ENCODE peak calls at places on chromosome 10, in seven cellular contexts. G is dermis microvascular lymphatic vessel endothelial cell; Y is heart right ventricle; Q is GM23338; P is activated T-helper 1 cell treated with Interleukin-2 at 50 U/mL for 16 hours; K is AG04450; H is stimulated activated CD8-positive, alpha-beta memory T cell treated with anti-CD3 and anti-CD28 coated beads, Interleukin-15, amount 100 ng/mL, for 4 hours. C is an unnamed sample.
A peak's percentile ranks its signal among the peaks of the same experiment; 100 is the strongest.

GRCh38 chr10:122492955-122493597 is 31.7 kb downstream of the HTRA1 start:
- DNase-seq in G (no peak), Y (peak; percentile 31), Q (no peak), P (no peak), K (no peak), H (no peak), C (no peak)

GRCh38 chr10:128576916-128577670 is 450.9 kb upstream of the MKI67 start:
- DNase-seq in G (no peak), Y (no peak), Q (peak; percentile 46), P (no peak), K (no peak), H (no peak), C (no peak)

GRCh38 chr10:26090762-26091161 is 125.8 kb upstream of the GAD2 start:
- DNase-seq in G (no peak), Y (no peak), Q (peak; percentile 9), P (no peak), K (no peak), H (no peak), C (no peak)

GRCh38 chr10:95637911-95638310 is 18.6 kb downstream of the ALDH18A1 start:
- DNase-seq in G (no peak), Y (no peak), Q (no peak), P (no peak), K (no peak), H (no peak), C (no peak)

GRCh38 chr10:132100556-132101349 is 35.0 kb downstream of the JAKMIP3 start:
- DNase-seq in G (no peak), Y (no peak), Q (no peak), P (no peak), K (no peak), H (no peak), C (no peak)

GRCh38 chr10:126014309-126014708 is 117.9 kb downstream of the FANK1 start:
- DNase-seq in G (no peak), Y (no peak), Q (no peak), P (no peak), K (peak; percentile 7), H (no peak), C (peak; percentile 56)

GRCh38 chr10:125034671-125035070 is 92.7 kb downstream of the ZRANB1 start:
- DNase-seq in G (no peak), Y (no peak), Q (no peak), P (no peak), K (no peak), H (no peak), C (no peak)

GRCh38 chr10:58969578-58969977 is 206.9 kb upstream of the PHYHIPL start:
- DNase-seq in G (no peak), Y (no peak), Q (no peak), P (no peak), K (no peak), H (no peak), C (no peak)

GRCh38 chr10:125156196-125156595 is 4.2 kb downstream of the CTBP2 start:
- DNase-seq in G (no peak), Y (no peak), Q (no peak), P (no peak), K (no peak), H (no peak), C (no peak)

C was measured in smooth muscle cell of the brain vasculature.